ENCODE peak calls at places on chromosome 10, in eight cellular contexts. R, U, T, M, C, I, Z and P are unnamed samples.
A peak's percentile ranks its signal among the peaks of the same experiment; 100 is the strongest.

GRCh38 chr10:1652151-1652550 is 85.2 kb downstream of the ADARB2 start:
- DNase-seq in R (no peak), U (no peak), T (no peak), M (no peak), C (no peak), I (no peak), Z (no peak), P (no peak)

GRCh38 chr10:10804998-10805737 is 212.5 kb upstream of the CELF2 start:
- DNase-seq in R (no peak), U (no peak), T (peak; percentile 81), M (no peak), C (no peak), I (no peak), Z (no peak), P (no peak)

GRCh38 chr10:29099001-29099400 is 189.9 kb upstream of the LYZL1 start:
- DNase-seq in R (no peak), U (no peak), T (no peak), M (no peak), C (no peak), I (no peak), Z (no peak), P (no peak)

GRCh38 chr10:132706701-132707100 is 79.2 kb downstream of the NKX6-2 start:
- DNase-seq in R (no peak), U (no peak), T (no peak), M (no peak), C (no peak), I (no peak), Z (no peak), P (no peak)

GRCh38 chr10:48776528-48776927 is 91.9 kb downstream of the WDFY4 start:
- DNase-seq in R (no peak), U (no peak), T (no peak), M (no peak), C (no peak), I (no peak), Z (no peak), P (no peak)

GRCh38 chr10:62514079-62514693 is 140.0 kb downstream of the ZNF365 start:
- DNase-seq in R (no peak), U (no peak), T (no peak), M (no peak), C (no peak), I (no peak), Z (no peak), P (no peak)

GRCh38 chr10:77341055-77341454 is 296.6 kb downstream of the KCNMA1 start:
- DNase-seq in R (no peak), U (no peak), T (no peak), M (no peak), C (no peak), I (no peak), Z (no peak), P (no peak)

GRCh38 chr10:129960493-129961273 is 3.4 kb downstream of the EBF3 start:
- DNase-seq in R (no peak), U (no peak), T (no peak), M (no peak), C (no peak), I (no peak), Z (no peak), P (no peak)

GRCh38 chr10:131082991-131083465 is 228.5 kb downstream of the TCERG1L start:
- DNase-seq in R (no peak), U (no peak), T (no peak), M (no peak), C (no peak), I (no peak), Z (no peak), P (no peak)

GRCh38 chr10:98361131-98361633 is 53.8 kb downstream of the PYROXD2 start:
- DNase-seq in R (no peak), U (no peak), T (peak; percentile 99), M (no peak), C (peak; percentile 37), I (no peak), Z (no peak), P (no peak)

GRCh38 chr10:71068811-71069411 is 143.5 kb upstream of the UNC5B start:
- DNase-seq in R (no peak), U (no peak), T (peak; percentile 9), M (no peak), C (no peak), I (no peak), Z (no peak), P (no peak)

GRCh38 chr10:62640386-62640785 is 164.1 kb upstream of the ADO start:
- DNase-seq in R (no peak), U (no peak), T (no peak), M (no peak), C (no peak), I (no peak), Z (no peak), P (no peak)

GRCh38 chr10:69479737-69480412 is 28.6 kb downstream of the TSPAN15 start:
- DNase-seq in R (no peak), U (no peak), T (no peak), M (no peak), C (no peak), I (no peak), Z (no peak), P (no peak)